ENCODE peak calls at places on chromosomes 13 and 19, in ten cellular contexts. E is NCI-H1105; W is activated T-helper 1 cell treated with anti-CD3 and anti-CD28 coated beads, Interleukin-2, amount 50 U/mL, for 16 hours; B is fibroblast of pulmonary artery; I is cardiac muscle cell; T is sciatic nerve; Z is stomach; Q is NCI-H2171 treated with DMSO at 0.1 percent for 48 hours; C is skeletal muscle cell; Y is endothelial cell of umbilical vein. D is an unnamed sample.

GRCh38 chr19:43675269-43675879 is 5.4 kb upstream of the PLAUR start:
- DNase-seq in C (no peak), T (no peak), E (no peak), I (peak), B (peak), W (no peak), Y (peak), Z (peak), Q (no peak), D (no peak)

GRCh38 chr19:50416034-50416814 is 2.5 kb upstream of the SPIB start:
- DNase-seq in W (no peak), I (no peak), T (no peak), C (no peak), E (no peak), Y (no peak), Z (no peak), Q (no peak), B (no peak), D (no peak)

GRCh38 chr19:17737690-17738153 is 13.6 kb upstream of the FCHO1 start:
- DNase-seq in E (no peak), T (no peak), B (no peak), I (no peak), Y (no peak), C (no peak), W (no peak), Z (no peak), Q (no peak), D (no peak)

GRCh38 chr19:932647-933552 is 7.1 kb downstream of the ARID3A start:
- DNase-seq in B (peak), C (peak), W (no peak), Z (peak), Q (no peak), I (peak), Y (no peak), E (no peak), T (peak), D (peak)

GRCh38 chr13:111941845-111942447 is 125.0 kb upstream of the SOX1 start:
- DNase-seq in Z (no peak), C (no peak), W (no peak), E (no peak), B (no peak), I (no peak), Q (no peak), Y (no peak), T (no peak), D (no peak)

GRCh38 chr19:17671906-17672305 is 16.2 kb downstream of the UNC13A start:
- DNase-seq in Q (peak), I (peak), E (no peak), C (no peak), Y (peak), B (peak), Z (no peak), W (no peak), T (no peak), D (no peak)

GRCh38 chr19:30689474-30689873 is 317.3 kb downstream of the ZNF536 start:
- DNase-seq in Q (no peak), Y (no peak), C (no peak), B (no peak), E (no peak), W (no peak), I (no peak), T (no peak), Z (no peak), D (no peak)

GRCh38 chr19:49637865-49638350 is 2.0 kb downstream of the RRAS start:
- DNase-seq in Q (no peak), W (no peak), I (peak), Z (peak), B (peak), E (no peak), T (peak), C (peak), Y (peak), D (peak)

GRCh38 chr19:10430505-10431253 is 10.3 kb downstream of the PDE4A start:
- DNase-seq in Z (peak), W (no peak), T (no peak), Y (no peak), Q (no peak), I (peak), C (no peak), B (peak), E (no peak), D (peak)

GRCh38 chr19:17806945-17807344 is 12.0 kb downstream of the B3GNT3 start:
- DNase-seq in Z (no peak), E (no peak), C (no peak), Q (no peak), T (no peak), I (no peak), B (no peak), W (no peak), Y (no peak), D (no peak)

D was measured in Ammon's horn.